ENCODE peak calls at places on chromosome X, in seven cellular contexts. L is OCI-LY7, G is IMR-90, R is keratinocyte, Q is GM23338, H is K562, E is neuronal stem cell. J is an unnamed sample. For H3K4me1, the result is how much of the 10 kb centered on the place peaks cover.

GRCh38 chrX:129559800-129560199 is 19.7 kb downstream of the OCRL start:
- DNase-seq in L (no peak), G (no peak), R (no peak), Q (no peak), H (no peak), E (no peak), J (no peak)

GRCh38 chrX:56564182-56564885 is 907 bp downstream of the UBQLN2 start:
- DNase-seq in L (peak), G (peak), R (no peak), Q (peak), H (peak), E (peak), J (peak)

GRCh38 chrX:102958794-102959193 is 21.7 kb downstream of the RAB40AL start:
- DNase-seq in L (no peak), G (no peak), R (no peak), Q (no peak), H (no peak), E (no peak), J (peak)

GRCh38 chrX:1181131-1181530 is 31.3 kb downstream of the CRLF2 start:
- DNase-seq in L (no peak), G (no peak), R (no peak), Q (no peak), H (no peak), E (no peak), J (no peak)

GRCh38 chrX:125205084-125205917 is 114.4 kb upstream of the TEX13C start:
- DNase-seq in L (no peak), G (no peak), R (no peak), Q (peak), H (peak), E (peak), J (peak)

GRCh38 chrX:147476008-147476407 is 435.7 kb upstream of the FMR1 start:
- DNase-seq in L (no peak), G (no peak), R (no peak), Q (peak), H (no peak), E (no peak), J (peak)

GRCh38 chrX:20231598-20231997 is 35.1 kb downstream of the RPS6KA3 start:
- DNase-seq in L (no peak), G (no peak), R (no peak), Q (no peak), H (no peak), E (no peak), J (no peak)

GRCh38 chrX:16394290-16394689 is 227.0 kb downstream of the MAGEB17 start:
- DNase-seq in L (no peak), G (no peak), R (no peak), Q (no peak), H (no peak), E (no peak), J (no peak)

GRCh38 chrX:53000447-53001208 is 42.3 kb upstream of the FAM156A start:
- DNase-seq in L (peak), G (no peak), R (no peak), Q (peak), H (no peak), E (no peak), J (no peak)

GRCh38 chrX:23945206-23945605 is 37.4 kb downstream of the CXorf58 start:
- DNase-seq in L (no peak), G (no peak), R (no peak), Q (no peak), H (no peak), E (no peak), J (no peak)

GRCh38 chrX:57565198-57565597 is 26.6 kb upstream of the ZXDB start:
- DNase-seq in L (no peak), G (no peak), R (no peak), Q (peak), H (no peak), E (no peak), J (peak)

DNA sequence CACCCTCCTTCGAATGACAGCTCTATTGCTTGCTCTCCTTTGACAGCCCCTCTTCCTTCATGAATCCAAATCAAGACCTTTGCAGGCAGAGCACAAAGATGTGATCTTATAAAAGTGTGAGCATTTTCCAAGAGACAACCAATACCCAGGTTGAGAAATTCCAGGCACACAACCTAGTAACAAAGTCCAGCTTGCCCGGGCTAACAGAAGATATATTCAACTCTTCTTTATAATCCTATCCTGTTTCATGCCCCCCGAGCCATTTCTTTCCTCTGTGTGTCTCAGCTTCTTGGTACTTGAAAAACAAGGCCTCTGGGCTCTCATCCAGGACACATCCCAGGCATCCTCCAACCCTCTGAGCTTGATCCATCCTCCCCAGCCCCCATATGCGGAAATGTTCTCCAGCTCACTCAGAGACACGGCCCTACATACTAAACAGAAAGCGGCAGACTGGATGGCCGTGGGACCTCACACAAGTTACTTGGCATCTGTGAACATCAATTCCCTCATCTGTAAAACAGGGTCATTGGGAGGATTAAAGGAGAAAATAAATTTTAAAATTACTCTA is 627.1 kb downstream of the BCOR start:
- DNase-seq in L (no peak), G (peak), R (no peak), Q (no peak), H (no peak), E (no peak), J (no peak)
- H3K4me1 ChIP-seq in L (under half), G (under half), R (under half), Q (under half), H (under half), E (under half), J (under half)

DNA sequence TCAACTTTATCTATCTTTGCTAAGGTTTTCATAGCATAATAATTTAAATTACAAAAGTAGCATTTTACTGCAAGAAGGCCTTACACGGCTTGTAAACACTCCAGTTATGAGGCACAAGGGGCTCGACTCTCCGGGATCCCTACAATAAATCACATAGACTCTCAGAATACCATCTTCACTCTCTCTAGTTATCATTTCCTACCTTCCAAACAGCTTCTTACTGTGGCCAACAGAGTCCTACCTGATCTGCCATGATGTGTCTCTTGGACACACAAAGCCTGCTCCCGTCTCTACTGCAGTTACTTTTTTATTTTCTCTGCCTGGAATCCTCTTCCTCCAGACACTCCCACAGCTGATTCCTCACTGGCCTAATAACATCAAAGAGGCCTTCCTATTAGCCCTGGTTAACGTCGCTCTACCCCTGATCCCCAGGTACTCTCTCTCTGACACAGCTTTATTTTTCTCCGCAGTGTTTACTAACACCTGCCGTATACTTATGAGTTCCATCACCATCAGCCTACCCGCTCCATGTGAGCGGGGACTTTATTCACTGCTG is 559.6 kb upstream of the DIPK2B start:
- DNase-seq in L (no peak), G (no peak), R (no peak), Q (no peak), H (no peak), E (no peak), J (no peak)
- H3K4me2 ChIP-seq in L (no peak), G (peak), R (peak), Q (no peak), H (no peak), E (no peak), J (peak)

DNA sequence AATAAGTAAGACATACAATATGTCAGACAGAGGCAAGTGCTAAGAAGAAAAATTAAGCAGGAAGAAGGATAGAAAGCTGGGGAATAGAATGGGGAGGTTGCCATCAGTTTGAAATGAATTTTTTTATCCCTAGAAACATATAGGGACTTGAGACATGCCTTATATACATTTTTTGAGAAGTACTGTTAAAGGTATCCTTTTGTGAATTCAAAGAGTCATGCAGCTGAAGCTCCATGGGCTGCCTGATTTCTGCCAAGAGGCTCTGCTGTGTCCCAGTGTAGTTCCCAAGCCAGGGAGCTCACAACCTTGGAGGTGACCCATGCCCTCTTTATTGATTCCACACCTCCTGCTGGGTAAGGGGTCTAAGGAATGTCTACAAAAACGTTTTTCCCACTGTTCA is 564.6 kb upstream of the DIPK2B start:
- DNase-seq in L (no peak), G (no peak), R (no peak), Q (no peak), H (no peak), E (no peak), J (no peak)
- H3K4me1 ChIP-seq in L (under half), G (under half), R (under half), Q (under half), H (under half), E (under half), J (half or more)

GRCh38 chrX:71216446-71216845 is 6.6 kb upstream of the GJB1 start:
- DNase-seq in L (peak), G (no peak), R (no peak), Q (no peak), H (no peak), E (no peak), J (no peak)

GRCh38 chrX:71215335-71215912 is 7.6 kb upstream of the GJB1 start:
- DNase-seq in L (no peak), G (no peak), R (no peak), Q (no peak), H (no peak), E (no peak), J (no peak)

GRCh38 chrX:71214604-71215334 is 8.3 kb upstream of the GJB1 start:
- DNase-seq in L (no peak), G (no peak), R (no peak), Q (no peak), H (no peak), E (no peak), J (no peak)

GRCh38 chrX:71214152-71214551 is 8.9 kb upstream of the GJB1 start:
- DNase-seq in L (no peak), G (no peak), R (no peak), Q (no peak), H (no peak), E (no peak), J (no peak)

DNA sequence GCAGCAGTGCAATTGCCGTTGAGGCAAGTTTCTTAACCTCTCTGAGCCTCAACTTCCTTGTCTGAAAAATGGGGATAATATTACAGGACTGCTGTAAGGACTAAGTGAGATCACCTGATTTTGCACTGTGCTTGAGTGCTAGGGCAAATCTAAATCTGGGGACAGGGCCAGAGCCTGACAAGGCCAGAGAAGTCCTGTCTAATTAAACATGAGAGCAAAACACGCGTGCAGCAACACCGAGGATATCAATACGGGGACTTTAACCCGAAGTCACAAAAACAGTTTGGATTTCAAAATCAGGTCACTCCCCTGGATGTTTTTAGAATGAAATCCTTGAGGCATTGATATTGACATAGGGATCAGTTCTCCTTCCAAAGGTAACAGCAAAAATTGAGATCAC is 5.7 kb upstream of the GJB1 start:
- DNase-seq in L (no peak), G (no peak), R (no peak), Q (no peak), H (no peak), E (no peak), J (no peak)
- H3K4me2 ChIP-seq in L (no peak), G (no peak), R (no peak), Q (no peak), H (no peak), E (no peak), J (no peak)

DNA sequence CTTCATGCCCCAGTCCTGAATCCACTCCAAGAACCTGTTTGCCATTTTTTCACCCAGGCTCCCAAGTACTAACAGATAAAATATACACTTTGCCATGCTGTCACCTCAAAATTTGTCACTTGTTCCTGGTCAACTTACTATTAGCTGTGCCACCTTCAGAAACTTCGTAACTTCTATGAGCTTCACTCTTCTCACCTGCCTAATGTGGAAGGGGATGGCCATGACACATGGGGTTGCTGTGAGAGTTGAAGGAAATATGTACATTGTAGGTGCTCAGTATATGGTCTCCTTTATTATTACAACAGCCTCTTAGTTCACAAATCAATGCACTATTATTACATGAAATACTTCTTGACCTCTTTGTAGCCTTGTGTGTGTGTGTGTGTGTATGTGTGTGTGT is 10.4 kb downstream of the TMSB4X start:
- DNase-seq in L (no peak), G (no peak), R (no peak), Q (no peak), H (no peak), E (no peak), J (no peak)
- H3K4me1 ChIP-seq in L (under half), G (under half), R (under half), Q (under half), H (under half), E (under half), J (under half)

J was measured in PC-3.